ENCODE peak calls at places on chromosomes 11 and 22, in six cellular contexts. J is adrenal gland, N is right lobe of liver, M is esophagus squamous epithelium, H is tibial nerve, W is Peyer's patch. L is an unnamed sample. For H3K4me1, the result is how much of the 10 kb centered on the place peaks cover.

GRCh38 chr22:37095113-37095512 is 14.4 kb downstream of the TMPRSS6 start:
- DNase-seq in J (no peak), H (no peak), M (no peak), N (no peak), W (no peak), L (no peak)

GRCh38 chr22:22957090-22957489 is 69.5 kb downstream of the IGLL5 start:
- DNase-seq in J (no peak), N (no peak), W (no peak), M (no peak), H (no peak), L (no peak)

GRCh38 chr22:19757985-19758895 is 2.3 kb upstream of the TBX1 start:
- DNase-seq in J (no peak), W (no peak), N (no peak), H (no peak), M (no peak), L (no peak)

GRCh38 chr22:23067691-23068090 is 2.6 kb upstream of the GNAZ start:
- DNase-seq in N (no peak), M (no peak), J (peak), W (no peak), H (no peak), L (peak)

GRCh38 chr11:14480716-14481115 is 18.9 kb downstream of the COPB1 start:
- DNase-seq in W (no peak), H (no peak), J (no peak), M (no peak), N (no peak), L (no peak)

GRCh38 chr11:75762158-75762557 is 6.4 kb upstream of the DGAT2 start:
- DNase-seq in J (no peak), M (no peak), N (no peak), H (no peak), W (no peak), L (no peak)

GRCh38 chr11:114134870-114135269 is 75.4 kb downstream of the ZBTB16 start:
- DNase-seq in H (no peak), J (no peak), M (no peak), N (no peak), W (no peak), L (no peak)

GRCh38 chr11:60880635-60881282 is 13.4 kb downstream of the ZP1 start:
- DNase-seq in J (no peak), M (no peak), H (no peak), W (no peak), N (no peak), L (no peak)

GRCh38 chr11:13924801-13925327 is 37.7 kb upstream of the SPON1 start:
- DNase-seq in H (peak), W (no peak), M (no peak), J (no peak), N (no peak), L (no peak)

GRCh38 chr22:19783531-19784395 is 23.2 kb downstream of the TBX1 start:
- DNase-seq in M (no peak), J (no peak), W (no peak), H (no peak), N (no peak), L (no peak)

GRCh38 chr11:69718147-69718546 is 14.3 kb upstream of the FGF19 start:
- DNase-seq in H (no peak), J (no peak), N (no peak), M (no peak), W (no peak), L (no peak)

GRCh38 chr11:7918141-7918540 is 12.9 kb downstream of the OR10A6 start:
- DNase-seq in J (no peak), H (no peak), N (no peak), M (no peak), W (no peak), L (no peak)

GRCh38 chr22:35102663-35103062 is 36.7 kb downstream of the ISX start:
- DNase-seq in M (no peak), W (peak), J (no peak), N (no peak), H (no peak), L (no peak)

GRCh38 chr11:128492461-128492860 is 94.9 kb downstream of the ETS1 start:
- DNase-seq in J (no peak), W (no peak), M (no peak), H (no peak), N (no peak), L (no peak)

GRCh38 chr22:43126506-43127165 is 16.1 kb downstream of the BIK start:
- DNase-seq in H (no peak), M (no peak), J (no peak), W (peak), N (no peak), L (no peak)

GRCh38 chr22:38861170-38861874 is 10.7 kb downstream of the CBX6 start:
- DNase-seq in W (peak), N (peak), M (no peak), J (peak), H (no peak), L (no peak)

GRCh38 chr22:49448546-49448945 is 379.1 kb downstream of the BRD1 start:
- DNase-seq in N (no peak), H (no peak), W (no peak), M (no peak), J (no peak), L (no peak)

GRCh38 chr22:50232481-50233151 is 12.2 kb downstream of the TUBGCP6 start:
- DNase-seq in J (no peak), M (no peak), W (no peak), H (no peak), N (no peak), L (no peak)

GRCh38 chr22:19621372-19622060 is 92.8 kb upstream of the SEPTIN5 start:
- DNase-seq in H (no peak), N (no peak), J (no peak), W (no peak), M (no peak), L (no peak)

GRCh38 chr11:86621854-86622253 is 50.6 kb downstream of the ME3 start:
- DNase-seq in M (no peak), N (no peak), H (no peak), J (no peak), W (no peak), L (no peak)

GRCh38 chr22:39115976-39116621 is 19.1 kb downstream of the APOBEC3H start:
- DNase-seq in N (no peak), W (no peak), J (no peak), M (no peak), H (no peak), L (no peak)

GRCh38 chr11:83744620-83745192 is 458.5 kb upstream of the CCDC90B start:
- DNase-seq in M (no peak), H (no peak), W (no peak), N (no peak), J (no peak), L (no peak)

GRCh38 chr11:69864589-69864929 is 45.3 kb upstream of the FGF3 start:
- DNase-seq in J (no peak), M (no peak), W (no peak), H (no peak), N (no peak), L (no peak)

GRCh38 chr11:33182246-33182878 is 21.1 kb upstream of the CSTF3 start:
- DNase-seq in M (no peak), W (no peak), N (no peak), J (no peak), H (no peak), L (no peak)

GRCh38 chr11:114017723-114018122 is 41.8 kb upstream of the ZBTB16 start:
- DNase-seq in J (no peak), N (no peak), H (no peak), W (no peak), M (no peak), L (no peak)

GRCh38 chr11:1988667-1989317 is 8.8 kb downstream of the H19 start:
- DNase-seq in N (peak), M (no peak), J (peak), H (no peak), W (no peak), L (no peak)

GRCh38 chr11:75453916-75454655 is 21.1 kb upstream of the KLHL35 start:
- DNase-seq in N (no peak), H (peak), J (no peak), M (no peak), W (no peak), L (no peak)

GRCh38 chr11:120590472-120590871 is 78.9 kb downstream of the GRIK4 start:
- DNase-seq in M (no peak), W (no peak), N (no peak), H (no peak), J (no peak), L (no peak)

GRCh38 chr11:96424693-96425092 is 34.9 kb downstream of the JRKL start:
- DNase-seq in M (no peak), N (no peak), H (no peak), J (no peak), W (no peak), L (no peak)

GRCh38 chr11:4606231-4607015 is 1.6 kb downstream of the TRIM68 start:
- DNase-seq in H (no peak), W (no peak), J (no peak), M (no peak), N (no peak), L (no peak)

GRCh38 chr11:27217496-27217895 is 145.5 kb downstream of the CCDC34 start:
- DNase-seq in M (no peak), W (no peak), J (no peak), H (no peak), N (no peak), L (no peak)
- H3K4me1 ChIP-seq in M (under half), W (under half), J (half or more), H (under half), N (under half), L (under half)

DNA sequence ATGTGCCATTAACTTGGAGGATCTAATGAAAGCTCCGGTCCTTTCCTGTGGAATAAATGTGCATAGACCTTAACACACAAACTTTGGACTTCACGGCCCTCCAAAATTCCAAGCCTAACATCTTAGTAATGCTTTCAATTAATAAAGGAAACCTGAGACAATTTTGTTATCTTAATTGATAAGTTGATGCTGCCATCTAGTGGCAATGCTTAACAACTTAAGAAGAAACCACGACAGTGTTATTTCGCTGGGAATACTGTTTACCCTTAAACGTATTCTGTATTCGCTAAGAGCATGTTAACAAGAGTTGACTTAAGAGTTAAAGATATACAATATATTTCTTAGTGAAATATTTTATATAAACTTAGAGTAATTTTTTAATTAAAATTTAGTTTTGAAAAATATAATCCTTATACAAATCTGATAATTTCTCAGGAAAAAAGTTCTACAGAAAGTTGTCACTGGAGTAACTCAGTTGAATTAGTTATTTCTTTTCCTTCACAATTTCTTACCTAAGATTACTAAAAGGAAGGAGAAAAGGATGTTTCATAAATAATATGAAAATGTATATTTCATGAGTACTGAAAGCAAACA is 35.0 kb upstream of the OR9G4 start:
- DNase-seq in M (no peak), W (no peak), N (no peak), H (peak), J (no peak), L (no peak)
- TF ChIP-seq POLR2A in M (no peak), W (no peak), N (no peak), H (no peak), J (no peak), L (no peak)

GRCh38 chr11:93648168-93648567 is 13.3 kb upstream of the CEP295 start:
- DNase-seq in H (no peak), W (no peak), M (no peak), J (no peak), N (no peak), L (no peak)
- TF ChIP-seq CTCF in H (no peak), W (peak), M (no peak), J (no peak), N (no peak), L (no peak)

GRCh38 chr11:66643745-66644437 is 5.4 kb downstream of the RBM4 start:
- DNase-seq in M (no peak), N (no peak), W (no peak), H (no peak), J (no peak), L (no peak)

GRCh38 chr11:66649903-66650302 is 11.4 kb downstream of the RBM4 start:
- DNase-seq in N (no peak), W (no peak), H (no peak), M (no peak), J (no peak), L (no peak)

GRCh38 chr11:66651011-66651410 is 12.5 kb downstream of the RBM4 start:
- DNase-seq in N (no peak), H (no peak), M (no peak), J (no peak), W (no peak), L (no peak)

GRCh38 chr11:66641834-66642233 is 3.3 kb downstream of the RBM4 start:
- DNase-seq in J (no peak), N (no peak), H (no peak), W (no peak), M (no peak), L (no peak)

DNA sequence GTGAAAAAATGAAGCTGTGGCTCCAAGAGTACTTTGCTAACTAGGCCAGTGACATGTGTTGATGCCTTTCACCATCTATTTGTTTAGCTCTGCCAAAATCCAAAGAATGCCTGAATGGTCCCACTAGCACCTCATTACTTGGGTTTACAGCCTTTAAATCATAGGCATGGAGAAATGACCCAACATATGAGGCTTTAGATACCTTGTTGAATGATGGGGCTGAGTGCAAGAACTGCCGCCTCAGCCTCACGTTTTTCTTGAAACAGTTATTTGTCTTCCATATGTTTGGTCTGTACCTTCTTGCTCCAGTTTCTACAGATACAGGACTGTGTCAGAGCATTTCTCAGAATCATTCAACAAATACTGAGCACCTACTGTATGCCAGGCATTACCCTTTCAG is 8.4 kb downstream of the RBM4 start:
- DNase-seq in W (no peak), H (no peak), J (no peak), M (no peak), N (no peak), L (no peak)
- H3K4me1 ChIP-seq in W (under half), H (under half), J (half or more), M (under half), N (under half), L (under half)

DNA sequence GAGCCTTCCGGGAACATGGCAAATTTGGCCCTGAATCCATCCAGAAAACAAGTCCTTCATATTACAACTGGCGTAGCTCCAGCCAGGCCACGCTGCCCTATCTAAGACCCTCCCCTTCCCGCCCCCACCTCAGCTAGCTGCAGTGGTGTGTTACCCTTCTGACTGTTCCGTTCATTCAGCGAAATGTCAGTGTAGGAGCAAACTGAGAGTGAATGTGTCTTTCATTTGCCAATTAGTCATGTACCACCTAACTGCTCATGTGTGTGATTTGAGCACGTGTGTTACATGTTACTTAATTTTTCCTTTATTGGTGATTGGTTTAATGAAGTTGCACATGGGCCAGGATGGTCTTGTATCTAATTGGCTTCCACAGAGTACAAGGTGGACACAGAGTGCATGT is 34.8 kb upstream of the POU2AF1 start:
- DNase-seq in W (no peak), M (no peak), N (no peak), H (no peak), J (no peak), L (no peak)
- TF ChIP-seq POLR2A in W (no peak), M (no peak), N (no peak), H (no peak), J (no peak), L (no peak)

GRCh38 chr11:133790995-133791394 is 54.3 kb downstream of the SPATA19 start:
- DNase-seq in M (no peak), J (no peak), W (no peak), H (no peak), N (no peak), L (no peak)

GRCh38 chr11:133795088-133795487 is 50.2 kb downstream of the SPATA19 start:
- DNase-seq in M (no peak), W (no peak), J (no peak), N (no peak), H (no peak), L (no peak)

GRCh38 chr11:133793271-133793848 is 52.0 kb downstream of the SPATA19 start:
- DNase-seq in M (no peak), N (no peak), H (no peak), W (no peak), J (no peak), L (no peak)

GRCh38 chr11:133796043-133796795 is 49.1 kb downstream of the SPATA19 start:
- DNase-seq in W (no peak), M (no peak), J (no peak), N (no peak), H (no peak), L (no peak)

DNA sequence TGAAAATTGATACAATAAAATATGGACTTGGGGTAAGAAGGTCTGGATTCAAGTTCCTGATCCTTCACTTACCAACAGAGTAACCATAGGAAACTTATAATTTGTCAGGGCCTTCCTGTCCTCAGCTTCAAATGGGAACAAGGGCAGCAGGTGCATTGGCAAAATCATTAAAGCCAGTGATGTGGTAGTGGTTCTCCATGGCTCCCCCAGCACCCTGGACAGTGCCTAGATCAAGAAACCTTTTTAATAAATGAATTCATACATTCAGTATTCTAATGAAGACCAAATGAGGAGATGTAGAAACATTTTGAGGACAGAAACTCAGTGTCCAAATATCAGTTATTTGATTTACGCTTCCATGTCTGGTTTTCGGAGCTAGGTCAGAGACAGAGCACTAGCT is 51.1 kb downstream of the SPATA19 start:
- DNase-seq in W (no peak), H (no peak), N (no peak), J (no peak), M (no peak), L (no peak)
- TF ChIP-seq CTCF in W (no peak), H (no peak), N (no peak), J (no peak), M (no peak), L (no peak)

DNA sequence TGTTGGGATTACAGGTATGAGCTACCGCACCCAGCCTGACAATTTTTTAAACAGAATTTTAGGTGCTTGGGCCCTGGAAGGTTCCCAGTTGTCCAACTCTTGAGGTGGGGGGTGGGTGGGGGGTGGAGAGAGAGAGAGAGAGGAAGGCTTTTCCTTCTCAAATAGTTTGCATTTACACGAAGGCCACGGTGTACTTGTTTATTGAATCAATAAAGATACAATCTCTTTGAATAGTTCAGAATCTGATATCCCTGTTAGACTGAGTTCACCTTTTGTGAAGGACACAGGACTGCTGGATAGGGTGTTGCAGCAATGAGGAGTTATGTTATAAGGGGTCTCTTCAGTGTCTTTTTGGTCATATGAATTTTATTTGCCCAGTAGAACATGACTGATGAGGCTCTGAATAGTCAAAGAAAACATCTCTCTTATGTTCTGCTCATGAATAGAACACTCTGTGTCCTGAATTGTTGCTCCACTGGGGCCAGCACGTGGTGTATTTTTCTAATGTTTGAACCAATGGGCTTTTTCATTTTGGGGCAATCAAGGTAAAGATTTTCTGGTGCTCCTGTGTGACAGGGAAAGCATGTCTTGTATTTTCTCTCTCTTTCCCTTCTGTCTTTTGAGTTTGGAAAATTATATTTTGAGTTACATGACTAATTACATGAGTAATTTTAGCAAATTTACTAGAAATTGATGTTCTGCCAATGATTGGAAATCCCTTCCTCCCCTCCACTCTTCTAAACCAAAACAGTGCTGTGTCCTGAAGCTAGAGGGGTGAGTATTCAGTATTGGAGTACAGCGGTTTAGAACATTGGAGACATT is 61.7 kb downstream of the PTPRJ start:
- DNase-seq in H (no peak), M (no peak), J (no peak), W (no peak), N (no peak), L (no peak)
- H3K4me1 ChIP-seq in H (under half), M (under half), J (under half), W (under half), N (under half), L (under half)

GRCh38 chr11:65497141-65498041 is 1.5 kb upstream of the MALAT1 start:
- DNase-seq in H (peak), W (peak), J (peak), N (peak), M (peak), L (peak)
- TF ChIP-seq POLR2A in H (peak), W (peak), J (peak), N (peak), M (no peak), L (peak)

GRCh38 chr22:32776397-32776796 is 25.1 kb upstream of the TIMP3 start:
- DNase-seq in N (no peak), J (no peak), H (no peak), W (no peak), M (no peak), L (no peak)
- TF ChIP-seq CTCF in N (no peak), J (no peak), H (no peak), W (no peak), M (no peak), L (no peak)

GRCh38 chr11:111386611-111387150 is 7.6 kb upstream of the POU2AF1 start:
- DNase-seq in M (no peak), H (no peak), J (no peak), W (no peak), N (no peak), L (no peak)
- H3K4me1 ChIP-seq in M (under half), H (under half), J (under half), W (under half), N (under half), L (under half)